ENCODE peak calls at places on chromosomes 4 and X, in five cellular contexts. O is NCI-H1092 treated with DMSO at 0.1 percent for 48 hours; R is neural progenitor cell; T is hippocampal formation; U is stimulated activated CD4-positive, alpha-beta T cell treated with anti-CD3 and anti-CD28 coated beads, Interleukin-15, amount 100 ng/mL, for 1 hour. L is an unnamed sample.
A peak's percentile ranks its signal among the peaks of the same experiment; 100 is the strongest.

GRCh38 chrX:130347336-130347735 is 7.6 kb downstream of the SLC25A14 start:
- DNase-seq in O (no peak), R (no peak), T (no peak), U (no peak), L (no peak)

GRCh38 chrX:8815460-8816065 is 14.4 kb upstream of the FAM9A start:
- DNase-seq in O (peak; percentile 58), R (peak; percentile 66), T (no peak), U (no peak), L (no peak)

GRCh38 chrX:153310901-153311300 is 10.7 kb downstream of the PNMA6F start:
- DNase-seq in O (no peak), R (no peak), T (no peak), U (no peak), L (no peak)

GRCh38 chr4:2372488-2373030 is 45.9 kb downstream of the ZFYVE28 start:
- DNase-seq in O (no peak), R (no peak), T (no peak), U (no peak), L (no peak)

GRCh38 chr4:37946503-37947179 is 13.6 kb upstream of the PTTG2 start:
- DNase-seq in O (no peak), R (no peak), T (peak; percentile 20), U (no peak), L (no peak)

GRCh38 chr4:48275247-48275646 is 5.6 kb upstream of the TEC start:
- DNase-seq in O (peak; percentile 26), R (peak; percentile 12), T (no peak), U (no peak), L (no peak)

GRCh38 chrX:132270699-132271098 is 51.5 kb upstream of the RAP2C start:
- DNase-seq in O (no peak), R (no peak), T (no peak), U (no peak), L (no peak)

GRCh38 chr4:156321203-156321602 is 367.5 kb upstream of the CTSO start:
- DNase-seq in O (no peak), R (no peak), T (no peak), U (no peak), L (no peak)

GRCh38 chrX:12950851-12951589 is 23.9 kb upstream of the TMSB4X start:
- DNase-seq in O (no peak), R (peak; percentile 74), T (no peak), U (peak; percentile 53), L (peak; percentile 54)

GRCh38 chr4:16467061-16467460 is 240.8 kb upstream of the TAPT1 start:
- DNase-seq in O (no peak), R (no peak), T (no peak), U (no peak), L (no peak)

GRCh38 chrX:20362268-20363002 is 95.7 kb upstream of the RPS6KA3 start:
- DNase-seq in O (peak; percentile 99), R (peak; percentile 1), T (no peak), U (no peak), L (no peak)

GRCh38 chr4:150242820-150243458 is 164.7 kb downstream of the DCLK2 start:
- DNase-seq in O (peak; percentile 24), R (peak; percentile 69), T (no peak), U (no peak), L (no peak)

GRCh38 chrX:24395775-24396174 is 35.3 kb downstream of the SUPT20HL1 start:
- DNase-seq in O (peak; percentile 76), R (peak; percentile 78), T (peak; percentile 3), U (no peak), L (no peak)

GRCh38 chrX:39945709-39946108 is 152.0 kb downstream of the BCOR start:
- DNase-seq in O (no peak), R (no peak), T (no peak), U (no peak), L (no peak)

GRCh38 chr4:113636877-113637276 is 124.7 kb downstream of the CAMK2D start:
- DNase-seq in O (no peak), R (no peak), T (no peak), U (no peak), L (peak; percentile 3)

GRCh38 chr4:650951-651883 is 22.9 kb downstream of the ATP5ME start:
- DNase-seq in O (peak; percentile 44), R (peak; percentile 55), T (peak; percentile 80), U (no peak), L (no peak)

GRCh38 chr4:153464068-153464467 is 2.1 kb upstream of the TMEM131L start:
- DNase-seq in O (no peak), R (no peak), T (no peak), U (no peak), L (no peak)